ENCODE peak calls at places on chromosomes 5 and 9, in six cellular contexts. D is heart left ventricle, H is PC-3, T is upper lobe of right lung, O is A549, W is MM.1S. B is an unnamed sample.

GRCh38 chr5:58133631-58134296 is 326.1 kb downstream of the PLK2 start:
- DNase-seq in D (no peak), H (peak; percentile 66), T (no peak), O (no peak), W (no peak), B (no peak)

GRCh38 chr5:127833999-127834953 is 131.1 kb downstream of the CCDC192 start:
- DNase-seq in D (no peak), H (peak; percentile 68), T (no peak), O (no peak), W (no peak), B (no peak)

GRCh38 chr5:179311091-179311470 is 34.2 kb downstream of the ADAMTS2 start:
- DNase-seq in D (no peak), H (no peak), T (peak; percentile 46), O (no peak), W (no peak), B (peak; percentile 29)

GRCh38 chr5:145697251-145698016 is 137.7 kb downstream of the PRELID2 start:
- DNase-seq in D (no peak), H (peak; percentile 60), T (no peak), O (peak; percentile 19), W (peak; percentile 63), B (no peak)

GRCh38 chr5:125049721-125050357 is 303.4 kb upstream of the ZNF608 start:
- DNase-seq in D (no peak), H (peak; percentile 74), T (no peak), O (no peak), W (no peak), B (no peak)

GRCh38 chr9:133844876-133845658 is 106.9 kb upstream of the SARDH start:
- DNase-seq in D (peak; percentile 88), H (no peak), T (peak; percentile 82), O (no peak), W (no peak), B (peak; percentile 79)

GRCh38 chr5:9720361-9720760 is 90.2 kb upstream of the TAS2R1 start:
- DNase-seq in D (no peak), H (no peak), T (no peak), O (no peak), W (no peak), B (no peak)

GRCh38 chr9:129256959-129257713 is 79.1 kb upstream of the IER5L start:
- DNase-seq in D (no peak), H (no peak), T (peak; percentile 10), O (no peak), W (no peak), B (peak; percentile 31)

GRCh38 chr5:88374391-88374790 is 105.7 kb upstream of the TMEM161B start:
- DNase-seq in D (no peak), H (no peak), T (no peak), O (no peak), W (no peak), B (no peak)

DNA sequence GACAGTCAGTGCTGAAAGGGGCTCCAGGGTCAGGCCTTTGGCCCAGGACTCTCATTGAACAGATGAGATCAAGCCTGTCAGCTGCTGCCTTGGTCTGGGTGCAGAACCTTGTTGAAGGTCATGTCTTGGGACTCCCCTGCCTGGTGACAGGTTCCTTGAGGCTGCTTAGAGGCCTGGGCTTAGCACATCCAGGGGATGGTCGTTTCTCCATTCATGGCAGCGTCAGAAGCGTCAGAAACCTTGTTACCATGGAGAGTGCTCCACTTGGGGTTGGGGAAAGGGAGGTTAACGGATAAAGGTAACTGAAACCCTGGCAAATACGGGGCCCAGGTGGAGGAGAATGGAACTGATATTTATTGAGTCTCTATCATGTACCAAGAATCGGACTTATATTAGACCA is 8.8 kb downstream of the ARPC5L start:
- DNase-seq in D (no peak), H (no peak), T (no peak), O (no peak), W (no peak), B (no peak)
- H3K4me1 ChIP-seq in D (peaks cover 44% of the 10 kb centered on the region), H (peaks cover 26% of the 10 kb centered on the region), T (peaks cover 45% of the 10 kb centered on the region), O (peaks cover 37% of the 10 kb centered on the region), W (peaks cover 31% of the 10 kb centered on the region), B (no peaks in the 10 kb centered on the region)

GRCh38 chr9:105694848-105695581 is 674 bp downstream of the TMEM38B start:
- DNase-seq in D (peak; percentile 47), H (peak; percentile 52), T (peak; percentile 86), O (peak; percentile 56), W (peak; percentile 64), B (peak; percentile 80)

GRCh38 chr9:105698348-105698747 is 4.0 kb downstream of the TMEM38B start:
- DNase-seq in D (no peak), H (no peak), T (no peak), O (no peak), W (no peak), B (no peak)

GRCh38 chr9:105696219-105696793 is 2.0 kb downstream of the TMEM38B start:
- DNase-seq in D (no peak), H (no peak), T (no peak), O (no peak), W (no peak), B (no peak)

GRCh38 chr9:105700598-105701544 is 6.5 kb downstream of the TMEM38B start:
- DNase-seq in D (no peak), H (no peak), T (no peak), O (no peak), W (no peak), B (no peak)

GRCh38 chr9:105697871-105698270 is 3.5 kb downstream of the TMEM38B start:
- DNase-seq in D (no peak), H (no peak), T (no peak), O (no peak), W (no peak), B (no peak)
- H3K27ac ChIP-seq in D (no peak overlapping the region), H (no peak overlapping the region), T (no peak overlapping the region), O (no peak overlapping the region), W (no peak overlapping the region), B (no peak overlapping the region)

DNA sequence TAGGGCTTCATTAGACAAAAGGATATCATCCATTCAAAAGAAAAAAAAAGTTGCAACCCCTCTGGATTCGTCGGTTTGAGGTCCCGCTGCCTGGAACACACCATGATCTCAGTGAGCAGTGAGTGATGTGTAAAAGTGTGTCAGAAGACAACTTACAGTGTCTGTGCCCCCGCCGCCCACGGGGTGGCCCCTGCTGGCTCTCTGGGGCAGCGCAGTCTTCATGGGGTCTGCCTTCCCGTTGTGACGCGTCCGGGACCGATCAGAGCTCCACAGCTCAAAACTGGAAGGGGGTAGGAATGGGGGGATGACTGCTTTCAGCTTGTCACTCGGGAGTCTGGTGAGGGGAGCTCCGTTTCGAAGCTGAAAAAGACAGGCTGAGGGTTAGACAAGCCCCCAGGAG is 22.6 kb downstream of the ANKS6 start:
- DNase-seq in D (no peak), H (no peak), T (no peak), O (no peak), W (no peak), B (no peak)
- TF ChIP-seq CTCF in D (no peak), H (no peak), T (no peak), O (no peak), W (no peak), B (no peak)

GRCh38 chr9:127524373-127524772 is 73.1 kb downstream of the LRSAM1 start:
- DNase-seq in D (no peak), H (no peak), T (no peak), O (no peak), W (no peak), B (no peak)
- H3K4me1 ChIP-seq in D (peaks cover 62% of the 10 kb centered on the region), H (peaks cover 36% of the 10 kb centered on the region), T (peaks cover 45% of the 10 kb centered on the region), O (peaks cover 43% of the 10 kb centered on the region), W (no peaks in the 10 kb centered on the region), B (peaks cover 4% of the 10 kb centered on the region)